ENCODE peak calls at places on chromosomes 6 and 20, in nine cellular contexts. One of them, this sample, is unnamed.

GRCh38 chr6:14141531-14141930 is 24.0 kb downstream of the CD83 start:
- DNase-seq in HFFc6: no peak
- DNase-seq in cardiac muscle cell: no peak
- DNase-seq in AG09309: no peak
- DNase-seq in GM23338: no peak
- DNase-seq in uterus: no peak
- DNase-seq in IMR-90: no peak
- DNase-seq in GM12878: no peak
- DNase-seq in neural crest cell: no peak
- DNase-seq in this sample: no peak

GRCh38 chr6:34340906-34341480 is 51.5 kb downstream of the NUDT3 start:
- DNase-seq in uterus: no peak
- DNase-seq in GM23338: no peak
- DNase-seq in HFFc6: no peak
- DNase-seq in cardiac muscle cell: no peak
- DNase-seq in IMR-90: no peak
- DNase-seq in GM12878: no peak
- DNase-seq in AG09309: no peak
- DNase-seq in neural crest cell: no peak
- DNase-seq in this sample: no peak

GRCh38 chr20:48538058-48538825 is 289.6 kb downstream of the PREX1 start:
- DNase-seq in GM23338: peak; percentile 59
- DNase-seq in GM12878: no peak
- DNase-seq in IMR-90: peak; percentile 52
- DNase-seq in uterus: no peak
- DNase-seq in cardiac muscle cell: peak; percentile 83
- DNase-seq in neural crest cell: no peak
- DNase-seq in AG09309: peak; percentile 8
- DNase-seq in HFFc6: peak; percentile 68
- DNase-seq in this sample: peak; percentile 65

GRCh38 chr6:105793132-105793531 is 293.0 kb upstream of the PRDM1 start:
- DNase-seq in GM12878: no peak
- DNase-seq in GM23338: no peak
- DNase-seq in cardiac muscle cell: no peak
- DNase-seq in uterus: no peak
- DNase-seq in neural crest cell: no peak
- DNase-seq in AG09309: no peak
- DNase-seq in IMR-90: no peak
- DNase-seq in HFFc6: no peak
- DNase-seq in this sample: no peak

GRCh38 chr6:101595276-101595675 is 201.8 kb downstream of the GRIK2 start:
- DNase-seq in neural crest cell: no peak
- DNase-seq in cardiac muscle cell: no peak
- DNase-seq in AG09309: no peak
- DNase-seq in GM23338: no peak
- DNase-seq in IMR-90: peak; percentile 31
- DNase-seq in GM12878: no peak
- DNase-seq in HFFc6: peak; percentile 23
- DNase-seq in uterus: no peak
- DNase-seq in this sample: no peak

GRCh38 chr6:13065596-13065995 is 262.7 kb downstream of the TBC1D7 start:
- DNase-seq in cardiac muscle cell: no peak
- DNase-seq in uterus: no peak
- DNase-seq in neural crest cell: no peak
- DNase-seq in GM12878: no peak
- DNase-seq in AG09309: no peak
- DNase-seq in GM23338: no peak
- DNase-seq in IMR-90: no peak
- DNase-seq in HFFc6: peak; percentile 23
- DNase-seq in this sample: no peak

GRCh38 chr6:42257063-42257462 is 39.4 kb upstream of the MRPS10 start:
- DNase-seq in GM23338: no peak
- DNase-seq in uterus: no peak
- DNase-seq in cardiac muscle cell: no peak
- DNase-seq in HFFc6: no peak
- DNase-seq in neural crest cell: no peak
- DNase-seq in IMR-90: no peak
- DNase-seq in GM12878: no peak
- DNase-seq in AG09309: no peak
- DNase-seq in this sample: no peak

GRCh38 chr6:89509719-89510339 is 76.9 kb downstream of the ANKRD6 start:
- DNase-seq in IMR-90: no peak
- DNase-seq in uterus: no peak
- DNase-seq in AG09309: no peak
- DNase-seq in GM12878: no peak
- DNase-seq in GM23338: no peak
- DNase-seq in cardiac muscle cell: peak; percentile 12
- DNase-seq in HFFc6: no peak
- DNase-seq in neural crest cell: no peak
- DNase-seq in this sample: no peak

GRCh38 chr6:42978793-42979522 is at the start of gene PEX6:
- DNase-seq in neural crest cell: peak; percentile 86
- DNase-seq in GM12878: peak; percentile 64
- DNase-seq in AG09309: peak; percentile 17
- DNase-seq in cardiac muscle cell: peak; percentile 95
- DNase-seq in IMR-90: peak; percentile 80
- DNase-seq in GM23338: peak; percentile 99
- DNase-seq in HFFc6: peak; percentile 76
- DNase-seq in uterus: peak; percentile 86
- DNase-seq in this sample: peak; percentile 35

GRCh38 chr6:95203153-95203754 is 374.1 kb upstream of the MANEA start:
- DNase-seq in AG09309: no peak
- DNase-seq in IMR-90: peak; percentile 45
- DNase-seq in neural crest cell: peak; percentile 36
- DNase-seq in HFFc6: no peak
- DNase-seq in cardiac muscle cell: peak; percentile 56
- DNase-seq in uterus: no peak
- DNase-seq in GM12878: no peak
- DNase-seq in GM23338: peak; percentile 78
- DNase-seq in this sample: peak; percentile 24
- TF ChIP-seq CTCF in AG09309: peak; percentile 29
- TF ChIP-seq CTCF in IMR-90: peak; percentile 67
- TF ChIP-seq CTCF in neural crest cell: peak; percentile 79
- TF ChIP-seq CTCF in HFFc6: peak; percentile 65
- TF ChIP-seq CTCF in cardiac muscle cell: peak; percentile 58
- TF ChIP-seq CTCF in uterus: no peak
- TF ChIP-seq CTCF in GM12878: peak; percentile 68
- TF ChIP-seq CTCF in GM23338: peak; percentile 76
- TF ChIP-seq CTCF in this sample: peak; percentile 75

GRCh38 chr6:38847497-38847896 is 132.4 kb downstream of the DNAH8 start:
- DNase-seq in uterus: no peak
- DNase-seq in GM23338: no peak
- DNase-seq in HFFc6: no peak
- DNase-seq in IMR-90: no peak
- DNase-seq in GM12878: no peak
- DNase-seq in AG09309: no peak
- DNase-seq in cardiac muscle cell: no peak
- DNase-seq in neural crest cell: no peak
- DNase-seq in this sample: no peak

GRCh38 chr6:38846361-38846760 is 131.2 kb downstream of the DNAH8 start:
- DNase-seq in IMR-90: no peak
- DNase-seq in GM23338: no peak
- DNase-seq in neural crest cell: no peak
- DNase-seq in cardiac muscle cell: no peak
- DNase-seq in HFFc6: no peak
- DNase-seq in AG09309: no peak
- DNase-seq in uterus: no peak
- DNase-seq in GM12878: no peak
- DNase-seq in this sample: no peak

GRCh38 chr6:38845931-38846330 is 130.8 kb downstream of the DNAH8 start:
- DNase-seq in GM12878: no peak
- DNase-seq in uterus: no peak
- DNase-seq in IMR-90: no peak
- DNase-seq in cardiac muscle cell: no peak
- DNase-seq in neural crest cell: no peak
- DNase-seq in AG09309: no peak
- DNase-seq in GM23338: no peak
- DNase-seq in HFFc6: no peak
- DNase-seq in this sample: no peak

GRCh38 chr6:38846844-38847243 is 131.7 kb downstream of the DNAH8 start:
- DNase-seq in GM23338: no peak
- DNase-seq in HFFc6: peak; percentile 18
- DNase-seq in GM12878: no peak
- DNase-seq in cardiac muscle cell: no peak
- DNase-seq in IMR-90: peak; percentile 10
- DNase-seq in neural crest cell: no peak
- DNase-seq in AG09309: no peak
- DNase-seq in uterus: no peak
- DNase-seq in this sample: peak; percentile 2

GRCh38 chr6:38848760-38849159 is 133.6 kb downstream of the DNAH8 start:
- DNase-seq in GM23338: no peak
- DNase-seq in GM12878: no peak
- DNase-seq in IMR-90: no peak
- DNase-seq in uterus: no peak
- DNase-seq in neural crest cell: no peak
- DNase-seq in cardiac muscle cell: no peak
- DNase-seq in HFFc6: no peak
- DNase-seq in AG09309: no peak
- DNase-seq in this sample: no peak
- TF ChIP-seq CTCF in GM23338: no peak
- TF ChIP-seq CTCF in GM12878: no peak
- TF ChIP-seq CTCF in IMR-90: no peak
- TF ChIP-seq CTCF in uterus: no peak
- TF ChIP-seq CTCF in neural crest cell: no peak
- TF ChIP-seq CTCF in cardiac muscle cell: no peak
- TF ChIP-seq CTCF in HFFc6: no peak
- TF ChIP-seq CTCF in AG09309: no peak
- TF ChIP-seq CTCF in this sample: no peak

DNA sequence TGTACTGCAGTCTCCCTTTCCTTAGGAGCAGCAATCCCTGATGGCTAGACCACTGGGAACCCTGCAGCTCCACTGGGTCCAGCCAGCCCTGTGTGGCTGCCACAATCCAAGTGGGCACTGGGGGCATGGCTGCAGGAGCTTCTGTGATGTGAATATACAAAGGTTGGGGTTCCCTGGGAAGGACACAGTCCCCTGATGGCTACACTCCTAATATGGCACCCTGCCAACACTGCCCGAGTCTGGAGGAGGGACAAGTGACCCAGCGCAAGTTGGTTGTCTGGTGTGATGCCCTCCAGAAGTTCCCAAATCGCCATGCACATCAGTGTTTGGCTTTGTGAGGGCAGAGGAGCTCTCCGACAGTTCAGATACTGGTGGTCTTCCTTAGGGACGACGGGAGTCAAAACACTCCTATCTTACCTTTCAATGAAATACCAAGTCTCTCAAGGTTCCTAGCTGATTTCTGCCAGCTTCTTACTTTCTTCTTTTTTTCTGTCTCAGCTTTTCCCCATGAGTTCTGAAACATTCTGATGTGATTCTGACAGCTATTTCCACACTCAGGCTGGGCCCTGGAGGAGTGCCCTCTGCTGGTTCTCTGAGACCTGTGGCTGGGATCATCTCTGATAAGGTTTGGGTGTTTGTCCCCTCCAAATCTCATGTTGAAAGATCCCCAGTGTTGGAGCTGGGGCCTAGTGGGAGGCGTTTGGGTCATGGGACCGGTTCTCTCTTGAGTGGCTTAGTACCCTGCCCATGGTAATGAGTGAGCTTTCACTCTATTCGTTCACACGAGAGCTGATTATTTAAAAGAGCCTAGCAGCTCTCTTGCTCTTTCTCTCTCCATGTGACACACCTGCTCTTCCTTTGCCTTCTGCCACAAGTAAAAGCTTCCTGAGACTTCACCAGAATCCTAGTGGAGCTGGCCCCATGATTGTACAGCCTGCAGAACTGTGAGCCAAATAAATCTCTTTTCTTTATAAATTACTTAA is 15.5 kb upstream of the ZFP57 start:
- DNase-seq in neural crest cell: no peak
- DNase-seq in IMR-90: no peak
- DNase-seq in AG09309: no peak
- DNase-seq in uterus: no peak
- DNase-seq in HFFc6: peak; percentile 16
- DNase-seq in cardiac muscle cell: peak; percentile 64
- DNase-seq in GM23338: peak; percentile 79
- DNase-seq in GM12878: no peak
- DNase-seq in this sample: no peak
- TF ChIP-seq CTCF in neural crest cell: peak; percentile 57
- TF ChIP-seq CTCF in IMR-90: peak; percentile 29
- TF ChIP-seq CTCF in AG09309: peak; percentile 74
- TF ChIP-seq CTCF in uterus: no peak
- TF ChIP-seq CTCF in HFFc6: peak; percentile 76
- TF ChIP-seq CTCF in cardiac muscle cell: peak; percentile 71
- TF ChIP-seq CTCF in GM23338: peak; percentile 83
- TF ChIP-seq CTCF in GM12878: peak; percentile 64
- TF ChIP-seq CTCF in this sample: peak; percentile 35

GRCh38 chr20:6057139-6057538 is 3.3 kb upstream of the LRRN4 start:
- DNase-seq in GM12878: no peak
- DNase-seq in AG09309: no peak
- DNase-seq in neural crest cell: no peak
- DNase-seq in HFFc6: no peak
- DNase-seq in GM23338: no peak
- DNase-seq in cardiac muscle cell: no peak
- DNase-seq in uterus: no peak
- DNase-seq in IMR-90: no peak
- DNase-seq in this sample: no peak

GRCh38 chr20:6055161-6055783 is 1.4 kb upstream of the LRRN4 start:
- DNase-seq in HFFc6: no peak
- DNase-seq in AG09309: no peak
- DNase-seq in neural crest cell: no peak
- DNase-seq in GM12878: no peak
- DNase-seq in GM23338: no peak
- DNase-seq in uterus: no peak
- DNase-seq in cardiac muscle cell: peak; percentile 85
- DNase-seq in IMR-90: no peak
- DNase-seq in this sample: no peak

GRCh38 chr20:6053776-6054688 is at the start of gene LRRN4:
- DNase-seq in cardiac muscle cell: peak; percentile 70
- DNase-seq in GM12878: no peak
- DNase-seq in neural crest cell: no peak
- DNase-seq in HFFc6: no peak
- DNase-seq in IMR-90: peak; percentile 26
- DNase-seq in uterus: no peak
- DNase-seq in GM23338: peak; percentile 83
- DNase-seq in AG09309: no peak
- DNase-seq in this sample: no peak

GRCh38 chr20:6057704-6058103 is 3.8 kb upstream of the LRRN4 start:
- DNase-seq in neural crest cell: no peak
- DNase-seq in GM23338: no peak
- DNase-seq in IMR-90: no peak
- DNase-seq in uterus: no peak
- DNase-seq in HFFc6: no peak
- DNase-seq in GM12878: no peak
- DNase-seq in AG09309: no peak
- DNase-seq in cardiac muscle cell: no peak
- DNase-seq in this sample: no peak

DNA sequence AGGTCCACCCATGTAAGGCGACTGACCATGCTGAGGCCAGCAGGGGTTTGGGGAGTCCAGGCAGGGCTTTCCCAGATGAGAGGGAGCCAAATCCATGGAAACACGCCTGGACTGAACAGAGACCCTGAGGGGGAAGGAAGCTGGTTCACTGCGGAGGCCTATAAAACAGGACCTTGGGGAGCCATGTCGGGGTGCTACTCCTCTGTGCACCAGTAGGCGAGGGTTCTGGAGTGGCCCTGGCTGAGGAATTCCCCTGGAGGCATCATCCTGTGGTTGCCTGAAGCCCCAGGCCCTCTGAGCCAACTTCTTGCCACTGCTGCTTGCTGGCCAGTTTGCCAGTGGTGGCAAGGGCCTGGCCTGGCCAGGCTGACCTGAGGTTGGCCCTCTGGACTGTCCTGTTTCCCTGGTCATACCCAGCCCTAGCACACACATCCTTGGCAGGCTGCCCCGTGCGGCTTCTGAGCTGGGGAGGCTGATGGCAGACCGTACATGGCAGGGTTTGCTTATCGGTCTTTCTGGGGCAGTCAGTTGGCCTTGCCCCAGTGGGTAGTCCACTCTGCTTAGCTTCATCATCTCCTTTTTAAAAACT is 2.2 kb upstream of the LRRN4 start:
- DNase-seq in GM23338: peak; percentile 46
- DNase-seq in cardiac muscle cell: no peak
- DNase-seq in neural crest cell: no peak
- DNase-seq in GM12878: no peak
- DNase-seq in HFFc6: no peak
- DNase-seq in IMR-90: no peak
- DNase-seq in AG09309: no peak
- DNase-seq in uterus: no peak
- DNase-seq in this sample: no peak
- TF ChIP-seq CTCF in GM23338: no peak
- TF ChIP-seq CTCF in cardiac muscle cell: no peak
- TF ChIP-seq CTCF in neural crest cell: no peak
- TF ChIP-seq CTCF in GM12878: no peak
- TF ChIP-seq CTCF in HFFc6: peak; percentile 9
- TF ChIP-seq CTCF in IMR-90: no peak
- TF ChIP-seq CTCF in AG09309: no peak
- TF ChIP-seq CTCF in uterus: no peak
- TF ChIP-seq CTCF in this sample: no peak

This sample was measured in astrocyte of the cerebellum.